ENCODE peak calls at places on chromosomes 6 and 20, in four cellular contexts. One of them, this sample, is unnamed.

GRCh38 chr6:127202676-127203075 is 64.0 kb upstream of the RNF146 start:
- DNase-seq in left ventricle myocardium inferior: no peak
- DNase-seq in CD8-positive, alpha-beta T cell: no peak
- DNase-seq in IMR-90: no peak
- DNase-seq in this sample: no peak

GRCh38 chr6:120411394-120411793 is 922.9 kb downstream of the TBC1D32 start:
- DNase-seq in left ventricle myocardium inferior: no peak
- DNase-seq in CD8-positive, alpha-beta T cell: no peak
- DNase-seq in IMR-90: no peak
- DNase-seq in this sample: no peak

GRCh38 chr6:34583861-34584604 is 27.9 kb upstream of the SPDEF start:
- DNase-seq in left ventricle myocardium inferior: no peak
- DNase-seq in CD8-positive, alpha-beta T cell: no peak
- DNase-seq in IMR-90: no peak
- DNase-seq in this sample: no peak

GRCh38 chr20:48823960-48824497 is 3.8 kb downstream of the PREX1 start:
- DNase-seq in left ventricle myocardium inferior: no peak
- DNase-seq in CD8-positive, alpha-beta T cell: no peak
- DNase-seq in IMR-90: peak
- DNase-seq in this sample: peak

GRCh38 chr6:47047479-47048411 is 5.6 kb upstream of the ADGRF1 start:
- DNase-seq in left ventricle myocardium inferior: no peak
- DNase-seq in CD8-positive, alpha-beta T cell: peak
- DNase-seq in IMR-90: peak
- DNase-seq in this sample: peak

GRCh38 chr6:168292911-168293310 is 26.7 kb downstream of the DACT2 start:
- DNase-seq in left ventricle myocardium inferior: no peak
- DNase-seq in CD8-positive, alpha-beta T cell: no peak
- DNase-seq in IMR-90: no peak
- DNase-seq in this sample: no peak

GRCh38 chr20:60477958-60478357 is 519.7 kb downstream of the CDH26 start:
- DNase-seq in left ventricle myocardium inferior: peak
- DNase-seq in CD8-positive, alpha-beta T cell: no peak
- DNase-seq in IMR-90: no peak
- DNase-seq in this sample: no peak

GRCh38 chr20:63648895-63649589 is 4.2 kb downstream of the STMN3 start:
- DNase-seq in left ventricle myocardium inferior: no peak
- DNase-seq in CD8-positive, alpha-beta T cell: no peak
- DNase-seq in IMR-90: no peak
- DNase-seq in this sample: no peak

GRCh38 chr6:14131579-14131978 is 14.0 kb downstream of the CD83 start:
- DNase-seq in left ventricle myocardium inferior: no peak
- DNase-seq in CD8-positive, alpha-beta T cell: no peak
- DNase-seq in IMR-90: no peak
- DNase-seq in this sample: no peak

GRCh38 chr6:63571382-63571882 is 848 bp upstream of the LOC128125822 start:
- DNase-seq in left ventricle myocardium inferior: no peak
- DNase-seq in CD8-positive, alpha-beta T cell: no peak
- DNase-seq in IMR-90: no peak
- DNase-seq in this sample: no peak

GRCh38 chr6:105806486-105806920 is 279.6 kb upstream of the PRDM1 start:
- DNase-seq in left ventricle myocardium inferior: no peak
- DNase-seq in CD8-positive, alpha-beta T cell: no peak
- DNase-seq in IMR-90: peak
- DNase-seq in this sample: no peak

GRCh38 chr20:51404297-51405060 is 138.0 kb downstream of the NFATC2 start:
- DNase-seq in left ventricle myocardium inferior: no peak
- DNase-seq in CD8-positive, alpha-beta T cell: peak
- DNase-seq in IMR-90: no peak
- DNase-seq in this sample: peak

GRCh38 chr20:45817652-45818194 is 5.3 kb downstream of the UBE2C start:
- DNase-seq in left ventricle myocardium inferior: no peak
- DNase-seq in CD8-positive, alpha-beta T cell: no peak
- DNase-seq in IMR-90: peak
- DNase-seq in this sample: no peak

GRCh38 chr6:78561015-78561414 is 306.3 kb upstream of the IRAK1BP1 start:
- DNase-seq in left ventricle myocardium inferior: no peak
- DNase-seq in CD8-positive, alpha-beta T cell: no peak
- DNase-seq in IMR-90: peak
- DNase-seq in this sample: no peak

GRCh38 chr6:132695773-132696172 is 18.1 kb downstream of the VNN1 start:
- DNase-seq in left ventricle myocardium inferior: no peak
- DNase-seq in CD8-positive, alpha-beta T cell: no peak
- DNase-seq in IMR-90: no peak
- DNase-seq in this sample: no peak

GRCh38 chr6:142331075-142331551 is 29.3 kb downstream of the ADGRG6 start:
- DNase-seq in left ventricle myocardium inferior: no peak
- DNase-seq in CD8-positive, alpha-beta T cell: no peak
- DNase-seq in IMR-90: peak
- DNase-seq in this sample: no peak

GRCh38 chr6:117951783-117952182 is 44.7 kb downstream of the SLC35F1 start:
- DNase-seq in left ventricle myocardium inferior: no peak
- DNase-seq in CD8-positive, alpha-beta T cell: no peak
- DNase-seq in IMR-90: no peak
- DNase-seq in this sample: no peak

GRCh38 chr20:58746551-58747399 is 54.2 kb downstream of the NPEPL1 start:
- DNase-seq in left ventricle myocardium inferior: no peak
- DNase-seq in CD8-positive, alpha-beta T cell: no peak
- DNase-seq in IMR-90: no peak
- DNase-seq in this sample: no peak

GRCh38 chr6:93784794-93785757 is 365.7 kb upstream of the EPHA7 start:
- DNase-seq in left ventricle myocardium inferior: no peak
- DNase-seq in CD8-positive, alpha-beta T cell: no peak
- DNase-seq in IMR-90: no peak
- DNase-seq in this sample: no peak

GRCh38 chr6:93779086-93779858 is 359.9 kb upstream of the EPHA7 start:
- DNase-seq in left ventricle myocardium inferior: peak
- DNase-seq in CD8-positive, alpha-beta T cell: no peak
- DNase-seq in IMR-90: no peak
- DNase-seq in this sample: no peak
- TF ChIP-seq CTCF in left ventricle myocardium inferior: peak
- TF ChIP-seq CTCF in CD8-positive, alpha-beta T cell: no peak
- TF ChIP-seq CTCF in IMR-90: no peak
- TF ChIP-seq CTCF in this sample: no peak

DNA sequence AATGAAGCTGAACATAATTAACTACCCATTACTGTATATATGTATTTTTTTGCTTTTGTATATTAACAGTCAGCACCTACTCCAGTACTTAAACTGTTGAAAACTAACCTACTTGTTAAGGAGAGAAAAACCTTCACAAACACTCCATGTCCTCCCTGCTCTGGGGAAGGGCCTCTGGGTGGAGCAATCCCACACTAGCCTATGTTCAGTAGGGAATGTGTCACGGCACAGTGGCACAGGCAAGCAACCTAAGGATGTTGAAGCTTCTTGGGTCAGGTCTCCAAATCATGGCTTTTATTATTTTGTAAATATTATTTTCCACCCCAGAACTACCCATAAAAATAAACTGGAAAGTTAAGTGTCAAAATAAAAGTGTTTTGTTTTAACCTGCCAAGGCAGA is 5.3 kb downstream of the MAN1A1 start:
- DNase-seq in left ventricle myocardium inferior: no peak
- DNase-seq in CD8-positive, alpha-beta T cell: no peak
- DNase-seq in IMR-90: no peak
- DNase-seq in this sample: no peak
- TF ChIP-seq CTCF in left ventricle myocardium inferior: no peak
- TF ChIP-seq CTCF in CD8-positive, alpha-beta T cell: no peak
- TF ChIP-seq CTCF in IMR-90: no peak
- TF ChIP-seq CTCF in this sample: no peak

GRCh38 chr6:56571605-56572004 is 71.1 kb downstream of the DST start:
- DNase-seq in left ventricle myocardium inferior: no peak
- DNase-seq in CD8-positive, alpha-beta T cell: no peak
- DNase-seq in IMR-90: no peak
- DNase-seq in this sample: no peak
- TF ChIP-seq CTCF in left ventricle myocardium inferior: no peak
- TF ChIP-seq CTCF in CD8-positive, alpha-beta T cell: no peak
- TF ChIP-seq CTCF in IMR-90: no peak
- TF ChIP-seq CTCF in this sample: no peak

GRCh38 chr6:160692369-160692959 is 9.6 kb upstream of the PLG start:
- DNase-seq in left ventricle myocardium inferior: no peak
- DNase-seq in CD8-positive, alpha-beta T cell: no peak
- DNase-seq in IMR-90: no peak
- DNase-seq in this sample: no peak
- TF ChIP-seq CTCF in left ventricle myocardium inferior: no peak
- TF ChIP-seq CTCF in CD8-positive, alpha-beta T cell: no peak
- TF ChIP-seq CTCF in IMR-90: no peak
- TF ChIP-seq CTCF in this sample: no peak

GRCh38 chr6:75353644-75354043 is 69.1 kb upstream of the TMEM30A start:
- DNase-seq in left ventricle myocardium inferior: no peak
- DNase-seq in CD8-positive, alpha-beta T cell: no peak
- DNase-seq in IMR-90: no peak
- DNase-seq in this sample: no peak
- TF ChIP-seq CTCF in left ventricle myocardium inferior: no peak
- TF ChIP-seq CTCF in CD8-positive, alpha-beta T cell: no peak
- TF ChIP-seq CTCF in IMR-90: no peak
- TF ChIP-seq CTCF in this sample: no peak

GRCh38 chr6:149876241-149876933 is 12.2 kb upstream of the LRP11 start:
- DNase-seq in left ventricle myocardium inferior: no peak
- DNase-seq in CD8-positive, alpha-beta T cell: no peak
- DNase-seq in IMR-90: no peak
- DNase-seq in this sample: no peak
- TF ChIP-seq CTCF in left ventricle myocardium inferior: no peak
- TF ChIP-seq CTCF in CD8-positive, alpha-beta T cell: no peak
- TF ChIP-seq CTCF in IMR-90: no peak
- TF ChIP-seq CTCF in this sample: no peak

DNA sequence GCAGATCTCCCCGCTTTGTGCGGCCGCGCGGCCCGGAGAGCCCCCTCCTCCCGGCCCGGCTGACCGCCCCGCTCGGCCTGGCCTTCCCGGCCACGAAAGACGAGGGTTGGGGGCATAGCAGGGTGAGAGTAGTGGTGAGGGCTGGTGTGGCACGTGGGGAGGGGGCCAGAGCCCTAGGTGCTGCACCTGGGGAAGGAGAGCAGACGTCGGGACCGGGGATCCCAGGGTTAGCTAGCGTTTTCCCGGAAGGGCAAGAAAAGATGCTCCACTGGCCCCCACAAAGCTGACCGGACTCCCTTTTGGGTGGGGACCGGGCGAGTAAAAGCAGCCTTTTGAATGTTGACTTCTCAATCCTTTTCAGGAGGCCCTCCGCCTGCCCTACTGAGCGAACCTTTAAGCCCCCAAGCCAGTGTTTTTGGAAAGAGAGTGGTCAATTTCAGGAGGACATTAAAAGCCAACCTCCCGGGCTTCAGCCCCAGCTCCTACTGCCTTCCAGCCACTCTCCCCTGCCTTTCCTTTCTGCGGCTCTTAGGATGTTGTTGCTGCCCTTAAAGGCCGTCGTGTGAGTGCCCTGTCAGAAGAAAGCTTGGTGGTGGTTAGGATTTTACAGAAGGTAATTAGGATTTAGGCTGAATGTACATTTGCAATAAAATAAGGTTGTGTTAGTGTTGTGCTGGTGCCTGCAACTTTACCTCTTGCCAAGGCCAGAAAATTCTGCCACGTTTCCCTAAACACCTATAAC is 652 bp upstream of the BACH2 start:
- DNase-seq in left ventricle myocardium inferior: no peak
- DNase-seq in CD8-positive, alpha-beta T cell: no peak
- DNase-seq in IMR-90: no peak
- DNase-seq in this sample: no peak
- TF ChIP-seq CTCF in left ventricle myocardium inferior: no peak
- TF ChIP-seq CTCF in CD8-positive, alpha-beta T cell: no peak
- TF ChIP-seq CTCF in IMR-90: no peak
- TF ChIP-seq CTCF in this sample: peak